ENCODE peak calls at places on chromosomes 16 and 17, in five cellular contexts. N is Karpas-422; V is naive thymus-derived CD4-positive, alpha-beta T cell; O is IMR-90; H is gastrocnemius medialis. S is an unnamed sample. For H3K36me3, the result is how much of the 10 kb centered on the place peaks cover.

GRCh38 chr17:19720631-19721426 is 4.4 kb upstream of the SLC47A2 start:
- DNase-seq in H (no peak), V (no peak), N (no peak), O (no peak), S (no peak)

GRCh38 chr16:28096974-28097373 is 33.5 kb upstream of the GSG1L start:
- DNase-seq in V (no peak), H (no peak), O (no peak), N (no peak), S (no peak)

GRCh38 chr17:218711-219110 is 37.3 kb upstream of the DOC2B start:
- DNase-seq in N (no peak), H (no peak), V (no peak), O (no peak), S (no peak)

GRCh38 chr16:85733839-85734170 is 17.1 kb downstream of the C16orf74 start:
- DNase-seq in O (no peak), H (no peak), N (no peak), V (no peak), S (no peak)

GRCh38 chr16:88854306-88855111 is 2.2 kb downstream of the GALNS start:
- DNase-seq in N (no peak), O (no peak), H (no peak), V (no peak), S (no peak)

GRCh38 chr17:71494456-71494855 is 626.4 kb upstream of the SOX9 start:
- DNase-seq in O (no peak), N (no peak), V (no peak), H (no peak), S (no peak)

GRCh38 chr17:35372846-35373531 is 432 bp downstream of the SLFN11 start:
- DNase-seq in H (no peak), N (no peak), V (peak), O (no peak), S (peak)

GRCh38 chr17:31388770-31389672 is 2.5 kb upstream of the RAB11FIP4 start:
- DNase-seq in O (no peak), V (peak), H (no peak), N (peak), S (peak)

GRCh38 chr16:58652741-58653140 is 23.1 kb upstream of the CNOT1 start:
- DNase-seq in N (no peak), H (no peak), O (peak), V (no peak), S (no peak)

GRCh38 chr16:58651965-58652348 is 22.3 kb upstream of the CNOT1 start:
- DNase-seq in H (no peak), O (peak), N (no peak), V (no peak), S (no peak)

GRCh38 chr16:58656872-58657271 is 27.2 kb upstream of the CNOT1 start:
- DNase-seq in O (no peak), H (no peak), V (no peak), N (no peak), S (no peak)

GRCh38 chr16:58655215-58655596 is 25.6 kb upstream of the CNOT1 start:
- DNase-seq in V (no peak), H (no peak), N (no peak), O (no peak), S (no peak)

DNA sequence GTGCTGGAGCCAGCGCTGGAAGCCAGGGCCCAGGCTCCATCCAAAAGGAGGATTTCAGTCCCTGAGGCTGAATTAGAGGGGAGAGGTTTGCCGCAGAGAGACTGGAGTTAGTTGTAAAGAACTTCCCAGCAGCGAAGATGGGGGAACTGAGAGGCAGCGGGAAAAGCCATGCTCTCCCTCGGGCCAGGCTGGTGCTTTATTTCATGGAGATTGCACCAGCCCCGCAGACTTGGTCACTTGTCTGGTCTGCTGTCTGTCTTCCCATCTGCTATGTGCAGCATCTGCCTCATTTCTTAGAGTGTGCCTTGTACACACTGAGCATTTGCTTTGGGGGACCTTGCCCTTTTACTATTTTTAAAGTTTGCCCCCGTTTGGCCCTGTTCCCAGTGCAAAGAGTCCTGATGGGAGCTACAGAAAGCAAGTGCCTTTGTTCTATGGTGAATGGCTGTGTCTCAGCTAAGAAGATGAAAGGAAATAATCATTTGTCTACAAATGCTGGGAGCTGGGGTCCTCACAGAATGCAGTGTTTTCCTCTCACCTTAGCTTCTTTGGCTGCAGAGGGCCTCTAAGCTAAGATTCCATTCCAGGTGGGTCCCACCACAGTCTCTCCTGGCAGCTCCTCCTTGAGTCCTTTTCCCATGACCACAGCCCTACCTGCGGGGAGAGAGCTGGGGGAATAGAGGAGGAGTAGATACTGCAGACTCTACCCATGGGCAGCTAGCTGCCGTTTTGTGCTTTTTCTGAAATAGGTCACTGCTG is 25.0 kb upstream of the CNOT1 start:
- DNase-seq in O (no peak), H (no peak), N (no peak), V (no peak), S (no peak)
- H3K27ac ChIP-seq in O (no peak), H (no peak), N (no peak), V (no peak), S (no peak)

GRCh38 chr16:8645831-8646230 is 24.3 kb downstream of the METTL22 start:
- DNase-seq in N (no peak), V (no peak), O (no peak), H (no peak), S (no peak)

GRCh38 chr16:8646271-8646670 is 24.8 kb downstream of the METTL22 start:
- DNase-seq in H (no peak), N (no peak), O (no peak), V (no peak), S (no peak)

GRCh38 chr16:8648867-8649266 is 25.6 kb upstream of the ABAT start:
- DNase-seq in H (no peak), V (no peak), N (no peak), O (no peak), S (no peak)

GRCh38 chr16:8649829-8650554 is 24.4 kb upstream of the ABAT start:
- DNase-seq in N (no peak), H (no peak), O (no peak), V (no peak), S (no peak)

GRCh38 chr16:8647721-8648318 is 26.3 kb downstream of the METTL22 start:
- DNase-seq in H (no peak), O (no peak), N (no peak), V (no peak), S (no peak)
- H3K36me3 ChIP-seq in H (half or more), O (under half), N (under half), V (under half), S (half or more)

GRCh38 chr16:75065149-75065807 is 51.3 kb downstream of the LDHD start:
- DNase-seq in N (no peak), O (no peak), V (peak), H (no peak), S (no peak)

GRCh38 chr16:75065808-75066149 is 50.8 kb downstream of the LDHD start:
- DNase-seq in O (no peak), H (no peak), V (no peak), N (no peak), S (no peak)

GRCh38 chr16:75063549-75064082 is 53.0 kb downstream of the LDHD start:
- DNase-seq in N (no peak), V (no peak), O (no peak), H (no peak), S (no peak)

GRCh38 chr16:75062944-75063444 is 53.6 kb downstream of the LDHD start:
- DNase-seq in O (no peak), N (no peak), H (no peak), V (no peak), S (no peak)

DNA sequence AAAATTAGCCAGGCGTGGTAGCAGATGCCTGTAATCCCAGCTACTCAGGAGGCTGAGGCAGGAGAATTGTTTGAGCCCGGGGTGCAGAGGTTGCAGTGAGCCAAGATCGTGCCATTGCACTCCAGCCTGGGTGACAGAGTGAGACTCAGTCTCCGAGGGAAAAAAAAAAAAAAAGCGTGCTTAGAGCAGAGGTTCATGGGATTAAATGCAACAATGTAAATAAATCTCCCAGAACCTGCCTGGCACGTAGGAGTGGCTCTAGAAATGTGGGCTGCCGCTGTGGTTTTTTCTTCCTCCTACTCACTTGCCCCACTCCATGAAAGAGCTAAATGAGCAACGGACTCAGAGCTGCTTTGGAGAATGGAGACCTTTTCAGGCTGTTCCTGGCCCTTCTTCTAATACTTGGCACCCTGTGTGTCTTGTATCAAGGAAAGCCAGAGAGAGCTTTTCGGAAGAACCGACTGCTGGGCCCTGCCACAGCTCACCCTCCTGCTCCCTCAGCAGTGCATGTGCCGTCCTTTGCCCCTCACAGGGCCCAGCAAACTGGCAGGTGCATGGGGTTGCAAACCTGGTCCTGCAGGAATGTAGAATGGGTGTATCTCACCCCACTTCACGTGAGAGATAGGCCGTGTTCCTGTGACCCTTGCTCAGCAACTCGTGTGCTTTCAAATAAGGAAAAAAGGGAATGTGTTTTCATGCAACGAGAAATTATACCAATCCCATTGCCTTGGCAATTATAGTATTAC is 52.0 kb downstream of the LDHD start:
- DNase-seq in N (no peak), V (peak), O (peak), H (no peak), S (no peak)
- H3K4me3 ChIP-seq in N (no peak), V (peak), O (no peak), H (no peak), S (no peak)

DNA sequence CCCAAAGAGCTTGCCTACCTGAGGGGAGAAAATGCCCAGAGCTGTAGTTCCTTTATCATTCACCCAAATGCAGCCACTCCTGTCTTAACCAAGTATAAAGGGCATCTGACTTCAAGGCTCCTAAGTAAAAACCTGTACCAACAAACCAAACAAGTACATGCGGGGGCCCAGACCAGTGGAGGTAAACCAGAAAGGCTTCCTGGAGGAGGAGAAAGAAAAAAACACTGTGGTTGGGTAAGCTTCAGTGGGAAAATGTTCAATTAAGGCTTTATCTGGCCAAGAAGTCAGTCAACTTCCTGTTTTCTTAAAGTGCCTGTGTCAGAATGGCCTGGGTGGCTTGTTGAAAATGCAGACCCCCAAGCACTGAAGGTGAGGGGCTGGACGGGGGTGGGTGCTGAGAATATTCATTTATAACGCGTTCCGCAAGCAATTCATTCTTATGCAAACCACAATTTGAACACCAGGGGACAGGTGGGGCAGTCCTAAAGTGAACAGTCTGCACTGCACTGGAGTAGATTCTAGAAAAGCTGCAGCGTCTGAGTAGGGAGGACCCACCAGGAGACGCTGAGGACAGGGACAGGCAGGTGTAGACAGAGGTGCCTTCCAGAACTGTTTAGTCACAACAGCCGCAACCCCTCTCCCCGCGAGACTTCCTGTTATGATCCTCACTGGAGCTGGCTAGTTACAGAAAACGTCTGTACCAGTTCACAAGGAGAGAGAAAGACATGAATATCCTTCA is 467.1 kb downstream of the SOX9 start:
- DNase-seq in O (peak), H (no peak), N (peak), V (no peak), S (no peak)
- H3K27ac ChIP-seq in O (peak), H (no peak), N (no peak), V (no peak), S (no peak)

GRCh38 chr17:8451937-8452614 is 16.4 kb downstream of the NDEL1 start:
- DNase-seq in O (no peak), V (no peak), H (no peak), N (no peak), S (no peak)
- H3K36me3 ChIP-seq in O (under half), V (under half), H (half or more), N (half or more), S (half or more)

DNA sequence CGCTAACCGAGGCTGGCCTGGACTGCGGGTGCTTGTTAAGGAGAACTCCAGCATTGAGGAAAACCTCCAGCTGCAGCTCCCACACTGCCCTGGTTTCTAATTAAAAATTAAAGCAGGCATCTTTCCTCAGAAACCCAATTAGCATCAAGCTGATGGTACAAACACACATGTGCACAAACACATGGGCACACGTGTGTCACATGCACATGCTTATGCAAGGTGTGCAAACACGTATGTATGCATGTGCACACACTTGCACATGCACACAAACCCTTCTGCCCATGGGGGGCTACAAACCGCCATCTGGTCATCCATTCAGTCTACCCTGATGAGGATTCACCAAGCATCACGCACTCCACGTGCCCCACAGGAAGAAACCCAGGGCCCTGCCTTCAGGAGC is 182.5 kb downstream of the ZNF423 start:
- DNase-seq in H (no peak), V (no peak), O (no peak), N (no peak), S (no peak)
- H3K4me3 ChIP-seq in H (no peak), V (no peak), O (no peak), N (no peak), S (no peak)

S was measured in tibial artery.